ENCODE peak calls at places on chromosomes 3 and 15, in eight cellular contexts. L, H, V, B, Q, D, P and R are unnamed samples.
A peak's percentile ranks its signal among the peaks of the same experiment; 100 is the strongest.

GRCh38 chr3:189457201-189457607 is 174.0 kb upstream of the TP63 start:
- DNase-seq in L (no peak), H (no peak), V (peak; percentile 26), B (no peak), Q (no peak), D (no peak), P (no peak), R (no peak)

GRCh38 chr15:28947241-28947674 is 61.5 kb downstream of the APBA2 start:
- DNase-seq in L (no peak), H (no peak), V (no peak), B (no peak), Q (no peak), D (no peak), P (no peak), R (no peak)

GRCh38 chr3:186255703-186256331 is 106.2 kb downstream of the DGKG start:
- DNase-seq in L (no peak), H (no peak), V (no peak), B (peak; percentile 21), Q (no peak), D (no peak), P (no peak), R (no peak)

GRCh38 chr3:11200679-11200952 is 46.3 kb downstream of the HRH1 start:
- DNase-seq in L (no peak), H (no peak), V (no peak), B (no peak), Q (no peak), D (no peak), P (no peak), R (no peak)

GRCh38 chr3:56862352-56863062 is 60.8 kb upstream of the ARHGEF3 start:
- DNase-seq in L (no peak), H (no peak), V (peak; percentile 34), B (no peak), Q (no peak), D (no peak), P (no peak), R (peak; percentile 46)

GRCh38 chr3:197322149-197322548 is 23.7 kb upstream of the DLG1 start:
- DNase-seq in L (no peak), H (no peak), V (no peak), B (no peak), Q (no peak), D (no peak), P (no peak), R (no peak)

GRCh38 chr3:164479978-164480377 is 598.3 kb downstream of the SI start:
- DNase-seq in L (no peak), H (no peak), V (no peak), B (no peak), Q (no peak), D (no peak), P (no peak), R (no peak)

GRCh38 chr15:32886441-32886840 is 168.6 kb downstream of the GREM1 start:
- DNase-seq in L (no peak), H (no peak), V (no peak), B (peak; percentile 32), Q (no peak), D (no peak), P (no peak), R (no peak)

GRCh38 chr3:162354343-162354742 is 857.7 kb downstream of the OTOL1 start:
- DNase-seq in L (no peak), H (no peak), V (no peak), B (no peak), Q (no peak), D (no peak), P (no peak), R (no peak)

GRCh38 chr3:175150812-175151411 is 291.8 kb downstream of the NAALADL2 start:
- DNase-seq in L (peak; percentile 66), H (peak; percentile 88), V (peak; percentile 81), B (no peak), Q (no peak), D (no peak), P (no peak), R (no peak)

GRCh38 chr15:69908518-69909420 is 188.9 kb downstream of the TLE3 start:
- DNase-seq in L (no peak), H (no peak), V (no peak), B (no peak), Q (no peak), D (no peak), P (no peak), R (no peak)

GRCh38 chr3:42078686-42079085 is 12.5 kb upstream of the TRAK1 start:
- DNase-seq in L (no peak), H (no peak), V (no peak), B (no peak), Q (no peak), D (no peak), P (no peak), R (no peak)

GRCh38 chr3:42081814-42082473 is 9.2 kb upstream of the TRAK1 start:
- DNase-seq in L (no peak), H (no peak), V (no peak), B (no peak), Q (no peak), D (no peak), P (no peak), R (no peak)

GRCh38 chr3:42079701-42080323 is 11.3 kb upstream of the TRAK1 start:
- DNase-seq in L (peak; percentile 20), H (no peak), V (peak; percentile 30), B (no peak), Q (no peak), D (no peak), P (no peak), R (no peak)

GRCh38 chr3:42080452-42080872 is 10.7 kb upstream of the TRAK1 start:
- DNase-seq in L (peak; percentile 86), H (peak; percentile 64), V (peak; percentile 34), B (no peak), Q (no peak), D (no peak), P (peak; percentile 16), R (peak; percentile 63)

DNA sequence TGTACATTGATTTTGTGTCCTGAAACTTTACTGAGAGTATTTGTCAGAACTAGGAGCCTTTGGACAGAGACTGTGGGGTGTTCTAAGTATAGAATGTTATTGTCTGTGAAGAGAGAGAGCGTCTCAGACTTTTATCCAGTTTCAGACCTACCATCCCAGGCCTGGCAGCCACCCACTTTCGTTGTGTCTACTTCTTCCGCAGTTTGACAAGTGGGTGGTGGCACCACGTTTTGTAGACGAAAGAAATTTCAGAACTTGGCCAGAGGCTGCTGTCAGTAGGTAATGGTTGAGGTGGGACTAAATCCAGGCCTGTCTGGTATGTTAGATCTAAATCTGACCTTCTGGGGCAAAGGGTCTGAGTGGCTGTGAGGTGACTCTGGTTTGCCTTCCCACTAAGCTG is 13.4 kb upstream of the TRAK1 start:
- DNase-seq in L (no peak), H (no peak), V (no peak), B (peak; percentile 50), Q (no peak), D (no peak), P (no peak), R (no peak)
- H3K27ac ChIP-seq in L (no peak overlapping the region), H (no peak overlapping the region), V (no peak overlapping the region), B (peak overlapping the region; percentile 44), Q (peak overlapping the region; percentile 67), D (no peak overlapping the region), P (no peak overlapping the region), R (no peak overlapping the region)

GRCh38 chr3:178618907-178619306 is 82.7 kb downstream of the KCNMB2 start:
- DNase-seq in L (no peak), H (no peak), V (no peak), B (no peak), Q (no peak), D (no peak), P (no peak), R (no peak)

GRCh38 chr3:178623666-178624255 is 87.5 kb downstream of the KCNMB2 start:
- DNase-seq in L (peak; percentile 6), H (no peak), V (peak; percentile 42), B (no peak), Q (no peak), D (no peak), P (no peak), R (no peak)

DNA sequence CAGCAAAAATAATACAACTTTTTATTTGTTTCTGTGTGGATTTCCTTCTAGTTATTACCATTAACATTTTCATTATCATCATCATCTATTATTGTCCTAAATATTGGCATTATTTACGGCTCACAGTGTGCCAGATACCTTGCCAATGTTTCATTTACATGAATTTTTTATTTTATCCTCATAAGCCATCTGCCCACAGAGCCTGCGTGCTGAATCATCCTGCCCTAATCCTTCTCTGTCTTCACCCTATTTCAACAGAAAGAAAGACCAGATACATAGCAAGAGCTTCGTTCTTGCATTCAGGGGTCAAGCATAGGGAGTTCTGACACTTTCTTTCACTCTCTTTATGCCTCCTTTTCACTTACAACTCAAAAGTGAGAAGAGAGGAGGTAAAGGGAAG is 82.0 kb downstream of the KCNMB2 start:
- DNase-seq in L (no peak), H (no peak), V (peak; percentile 13), B (no peak), Q (no peak), D (no peak), P (no peak), R (no peak)
- H3K27ac ChIP-seq in L (no peak overlapping the region), H (no peak overlapping the region), V (no peak overlapping the region), B (no peak overlapping the region), Q (no peak overlapping the region), D (no peak overlapping the region), P (no peak overlapping the region), R (no peak overlapping the region)

DNA sequence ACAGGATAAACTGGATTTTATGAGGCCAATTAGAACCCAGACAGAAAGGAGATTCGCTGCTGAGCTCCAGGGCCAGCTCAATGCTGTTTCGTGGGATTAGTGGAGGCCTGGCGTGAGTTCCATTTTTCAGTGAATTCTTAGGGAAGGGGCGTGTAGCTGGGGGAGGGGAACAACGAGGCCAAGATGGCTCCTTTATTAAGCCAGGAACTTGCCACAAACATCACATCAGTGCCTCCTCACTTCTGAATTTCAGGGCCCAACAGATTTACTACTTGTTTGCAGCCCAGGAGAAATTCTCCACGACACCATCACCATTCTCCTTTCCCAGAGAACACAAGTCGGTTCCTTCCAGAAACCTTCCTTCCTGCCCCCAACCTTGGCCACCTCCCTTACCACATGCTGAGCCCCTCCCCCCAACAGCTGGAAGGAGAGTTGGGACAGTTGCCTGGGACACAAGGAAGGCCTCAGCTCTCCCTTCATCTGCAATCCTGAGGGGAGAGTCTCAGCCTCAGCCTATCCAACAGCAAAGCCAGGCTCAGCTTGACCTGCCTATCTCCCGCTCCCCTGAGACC is 5.8 kb downstream of the IGDCC4 start:
- DNase-seq in L (no peak), H (no peak), V (no peak), B (no peak), Q (peak; percentile 39), D (no peak), P (no peak), R (no peak)
- H3K27ac ChIP-seq in L (no peak overlapping the region), H (no peak overlapping the region), V (no peak overlapping the region), B (no peak overlapping the region), Q (peak overlapping the region; percentile 2), D (no peak overlapping the region), P (no peak overlapping the region), R (no peak overlapping the region)

GRCh38 chr15:90162956-90163355 is 38.2 kb upstream of the SEMA4B start:
- DNase-seq in L (no peak), H (no peak), V (no peak), B (no peak), Q (no peak), D (no peak), P (no peak), R (no peak)

GRCh38 chr15:90160781-90161727 is 40.1 kb upstream of the SEMA4B start:
- DNase-seq in L (peak; percentile 89), H (no peak), V (no peak), B (no peak), Q (no peak), D (no peak), P (no peak), R (no peak)

GRCh38 chr15:90154861-90155626 is 46.1 kb upstream of the SEMA4B start:
- DNase-seq in L (no peak), H (no peak), V (no peak), B (no peak), Q (no peak), D (peak; percentile 37), P (no peak), R (no peak)

GRCh38 chr15:90161946-90162345 is 39.2 kb upstream of the SEMA4B start:
- DNase-seq in L (no peak), H (no peak), V (no peak), B (no peak), Q (no peak), D (no peak), P (no peak), R (no peak)

GRCh38 chr15:90159213-90159612 is 41.9 kb upstream of the SEMA4B start:
- DNase-seq in L (no peak), H (no peak), V (no peak), B (no peak), Q (no peak), D (no peak), P (no peak), R (no peak)
- H3K27ac ChIP-seq in L (peak overlapping the region; percentile 89), H (no peak overlapping the region), V (peak overlapping the region; percentile 97), B (peak overlapping the region; percentile 79), Q (no peak overlapping the region), D (no peak overlapping the region), P (no peak overlapping the region), R (peak overlapping the region; percentile 83)